ENCODE peak calls at places on chromosome 6, in four cellular contexts. G, L, B and U are unnamed samples.

GRCh38 chr6:80363501-80363900 is 257.0 kb downstream of the BCKDHB start:
- DNase-seq in G (no peak), L (no peak), B (no peak), U (no peak)

GRCh38 chr6:37816599-37817375 is 2.7 kb upstream of the ZFAND3 start:
- DNase-seq in G (no peak), L (no peak), B (no peak), U (no peak)

GRCh38 chr6:87672641-87673040 is 29.4 kb downstream of the AKIRIN2 start:
- DNase-seq in G (no peak), L (no peak), B (no peak), U (no peak)

GRCh38 chr6:158694913-158695312 is 45.1 kb downstream of the SYTL3 start:
- DNase-seq in G (no peak), L (no peak), B (no peak), U (no peak)

GRCh38 chr6:109073344-109074235 is 21.1 kb downstream of the SESN1 start:
- DNase-seq in G (peak; percentile 52), L (peak; percentile 74), B (no peak), U (no peak)

GRCh38 chr6:56727097-56727845 is 84.6 kb upstream of the DST start:
- DNase-seq in G (no peak), L (no peak), B (no peak), U (no peak)

GRCh38 chr6:121093928-121094327 is 240.4 kb downstream of the TBC1D32 start:
- DNase-seq in G (no peak), L (peak; percentile 33), B (no peak), U (no peak)

GRCh38 chr6:159758031-159759001 is 3.5 kb upstream of the ACAT2 start:
- DNase-seq in G (no peak), L (peak; percentile 77), B (no peak), U (no peak)

GRCh38 chr6:150167479-150167873 is 24.6 kb downstream of the PPP1R14C start:
- DNase-seq in G (no peak), L (no peak), B (no peak), U (no peak)

GRCh38 chr6:161031721-161032495 is 40.3 kb downstream of the MAP3K4 start:
- DNase-seq in G (no peak), L (peak; percentile 56), B (no peak), U (no peak)

GRCh38 chr6:141103246-141103645 is 1029.5 kb upstream of the GJE1 start:
- DNase-seq in G (no peak), L (peak; percentile 77), B (no peak), U (no peak)

GRCh38 chr6:36290668-36291620 is 21.1 kb downstream of the PNPLA1 start:
- DNase-seq in G (peak; percentile 75), L (peak; percentile 17), B (no peak), U (no peak)

GRCh38 chr6:1110164-1110563 is 201.7 kb upstream of the FOXQ1 start:
- DNase-seq in G (no peak), L (no peak), B (no peak), U (no peak)

GRCh38 chr6:74366634-74367033 is 670.6 kb downstream of the CD109 start:
- DNase-seq in G (no peak), L (peak; percentile 39), B (no peak), U (no peak)

GRCh38 chr6:133888931-133889556 is at the start of gene TCF21:
- DNase-seq in G (no peak), L (no peak), B (no peak), U (no peak)

GRCh38 chr6:66326228-66326627 is 619.2 kb upstream of the EYS start:
- DNase-seq in G (no peak), L (no peak), B (no peak), U (no peak)
- TF ChIP-seq CTCF in G (no peak), L (no peak), B (no peak), U (no peak)

GRCh38 chr6:157281570-157281969 is 41.7 kb downstream of the TMEM242 start:
- DNase-seq in G (no peak), L (no peak), B (no peak), U (no peak)
- TF ChIP-seq CTCF in G (no peak), L (peak; percentile 25), B (no peak), U (no peak)

GRCh38 chr6:105790635-105791034 is 295.5 kb upstream of the PRDM1 start:
- DNase-seq in G (no peak), L (no peak), B (no peak), U (no peak)

GRCh38 chr6:105794870-105795269 is 291.3 kb upstream of the PRDM1 start:
- DNase-seq in G (no peak), L (no peak), B (no peak), U (no peak)

GRCh38 chr6:105791569-105792318 is 294.4 kb upstream of the PRDM1 start:
- DNase-seq in G (no peak), L (no peak), B (no peak), U (no peak)

GRCh38 chr6:105794263-105794662 is 291.9 kb upstream of the PRDM1 start:
- DNase-seq in G (no peak), L (peak; percentile 36), B (no peak), U (no peak)

DNA sequence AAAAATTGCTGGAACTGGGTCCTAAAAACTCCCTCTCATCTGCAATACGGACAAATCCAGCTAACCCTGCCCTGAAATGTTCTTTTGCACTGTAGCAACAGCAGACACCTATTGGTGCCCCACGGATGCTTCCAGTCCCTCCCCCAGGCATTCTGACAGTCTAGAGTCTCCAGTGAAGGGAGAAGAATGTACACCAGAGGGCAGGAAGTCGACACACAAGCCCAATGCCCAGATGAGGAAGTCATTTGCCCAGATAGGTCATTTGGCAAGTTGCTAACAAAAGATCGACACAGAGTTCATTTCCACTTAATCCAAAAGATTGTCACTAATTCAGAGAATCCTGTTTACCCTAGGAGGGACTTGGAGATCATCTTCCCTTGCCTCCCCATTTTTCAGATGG is 293.0 kb upstream of the PRDM1 start:
- DNase-seq in G (no peak), L (peak; percentile 41), B (no peak), U (no peak)
- TF ChIP-seq CTCF in G (peak; percentile 23), L (no peak), B (no peak), U (no peak)

GRCh38 chr6:46129634-46130505 is at the start of gene ENPP4:
- DNase-seq in G (peak; percentile 43), L (peak; percentile 73), B (peak; percentile 76), U (peak; percentile 75)
- TF ChIP-seq CTCF in G (no peak), L (no peak), B (no peak), U (no peak)

DNA sequence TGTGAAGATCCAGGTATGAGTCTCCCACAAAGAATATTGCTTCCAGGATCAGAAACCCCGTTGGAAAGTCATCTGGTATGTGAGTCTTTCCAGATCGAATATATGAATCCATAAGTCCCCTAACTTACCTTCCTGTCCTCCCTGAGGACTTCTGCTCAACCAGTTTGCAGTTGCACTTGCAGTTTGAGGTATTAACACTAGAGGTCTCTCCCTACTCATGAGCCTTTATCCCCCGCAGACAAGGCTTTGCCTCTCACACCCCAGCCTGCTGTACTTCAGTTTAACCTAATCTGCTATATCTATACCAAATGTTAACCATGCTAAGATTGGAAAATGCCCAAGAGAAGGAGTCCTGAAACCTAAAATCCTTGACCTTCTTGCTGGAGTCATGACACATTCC is 135.3 kb upstream of the DEFB112 start:
- DNase-seq in G (no peak), L (peak; percentile 3), B (no peak), U (no peak)
- TF ChIP-seq CTCF in G (no peak), L (peak; percentile 12), B (no peak), U (no peak)

GRCh38 chr6:8194499-8194898 is 92.2 kb upstream of the EEF1E1 start:
- DNase-seq in G (no peak), L (no peak), B (no peak), U (no peak)

GRCh38 chr6:8193541-8193940 is 91.2 kb upstream of the EEF1E1 start:
- DNase-seq in G (no peak), L (no peak), B (no peak), U (no peak)

GRCh38 chr6:8195714-8196104 is 93.4 kb upstream of the EEF1E1 start:
- DNase-seq in G (no peak), L (no peak), B (no peak), U (no peak)

GRCh38 chr6:8192597-8192996 is 90.2 kb upstream of the EEF1E1 start:
- DNase-seq in G (no peak), L (no peak), B (no peak), U (no peak)

GRCh38 chr6:8195040-8195713 is 92.8 kb upstream of the EEF1E1 start:
- DNase-seq in G (no peak), L (no peak), B (no peak), U (no peak)
- TF ChIP-seq CTCF in G (no peak), L (peak; percentile 12), B (no peak), U (peak; percentile 47)